ENCODE peak calls at places on chromosome 18, in ten cellular contexts. V is mammary epithelial cell, M is 8988T, P is IMR-90, D is NCI-H345, B is mucosa of descending colon, F is T follicular helper cell, G is occipital lobe, S is A549, O is AG09309. L is an unnamed sample.
A peak's percentile ranks its signal among the peaks of the same experiment; 100 is the strongest.

GRCh38 chr18:12585218-12585617 is 72.7 kb downstream of the SPIRE1 start:
- DNase-seq in V (no peak), M (no peak), P (no peak), D (no peak), B (no peak), F (no peak), G (no peak), S (no peak), O (no peak), L (no peak)

GRCh38 chr18:63844254-63844653 is 43.3 kb upstream of the SERPINB2 start:
- DNase-seq in V (peak; percentile 37), M (no peak), P (peak; percentile 67), D (peak; percentile 16), B (no peak), F (no peak), G (no peak), S (no peak), O (no peak), L (no peak)

GRCh38 chr18:78086931-78087330 is 837.3 kb downstream of the GALR1 start:
- DNase-seq in V (no peak), M (no peak), P (no peak), D (no peak), B (no peak), F (no peak), G (no peak), S (no peak), O (no peak), L (no peak)

GRCh38 chr18:50192903-50193795 is 1.8 kb downstream of the MYO5B start:
- DNase-seq in V (peak; percentile 57), M (no peak), P (no peak), D (no peak), B (peak; percentile 65), F (no peak), G (no peak), S (no peak), O (no peak), L (no peak)

GRCh38 chr18:23900979-23901378 is 113.6 kb upstream of the TTC39C start:
- DNase-seq in V (no peak), M (no peak), P (no peak), D (no peak), B (no peak), F (no peak), G (no peak), S (no peak), O (no peak), L (no peak)

GRCh38 chr18:36580874-36581750 is 247.7 kb downstream of the TPGS2 start:
- DNase-seq in V (peak; percentile 71), M (peak; percentile 56), P (peak; percentile 75), D (no peak), B (no peak), F (no peak), G (no peak), S (no peak), O (peak; percentile 63), L (no peak)

GRCh38 chr18:45004531-45004930 is 323.8 kb downstream of the SETBP1 start:
- DNase-seq in V (no peak), M (no peak), P (peak; percentile 30), D (no peak), B (no peak), F (no peak), G (no peak), S (no peak), O (no peak), L (no peak)

GRCh38 chr18:34880882-34881852 is 160.0 kb upstream of the MAPRE2 start:
- DNase-seq in V (no peak), M (no peak), P (peak; percentile 43), D (no peak), B (no peak), F (no peak), G (no peak), S (no peak), O (no peak), L (no peak)

GRCh38 chr18:35371412-35372195 is 5.5 kb downstream of the ZNF396 start:
- DNase-seq in V (peak; percentile 79), M (no peak), P (peak; percentile 79), D (no peak), B (no peak), F (no peak), G (no peak), S (no peak), O (peak; percentile 74), L (no peak)

GRCh38 chr18:46293699-46294300 is 189.6 kb downstream of the HAUS1 start:
- DNase-seq in V (no peak), M (no peak), P (peak; percentile 8), D (no peak), B (no peak), F (no peak), G (no peak), S (no peak), O (no peak), L (no peak)

GRCh38 chr18:1659190-1659589 is 754.5 kb downstream of the ADCYAP1 start:
- DNase-seq in V (no peak), M (no peak), P (no peak), D (peak; percentile 68), B (no peak), F (no peak), G (no peak), S (no peak), O (no peak), L (no peak)

GRCh38 chr18:48615566-48616401 is 77.0 kb downstream of the CTIF start:
- DNase-seq in V (no peak), M (no peak), P (no peak), D (no peak), B (peak; percentile 59), F (no peak), G (no peak), S (no peak), O (no peak), L (no peak)

GRCh38 chr18:10406172-10406663 is 48.2 kb upstream of the APCDD1 start:
- DNase-seq in V (no peak), M (no peak), P (no peak), D (peak; percentile 88), B (no peak), F (no peak), G (no peak), S (no peak), O (no peak), L (no peak)

GRCh38 chr18:59612461-59612860 is 84.8 kb downstream of the CCBE1 start:
- DNase-seq in V (no peak), M (no peak), P (peak; percentile 24), D (no peak), B (no peak), F (no peak), G (no peak), S (no peak), O (peak; percentile 94), L (no peak)

GRCh38 chr18:48732767-48733424 is 194.1 kb downstream of the CTIF start:
- DNase-seq in V (peak; percentile 60), M (no peak), P (no peak), D (peak; percentile 32), B (no peak), F (no peak), G (no peak), S (no peak), O (no peak), L (no peak)

GRCh38 chr18:6683112-6683876 is 46.2 kb upstream of the ARHGAP28 start:
- DNase-seq in V (no peak), M (no peak), P (no peak), D (no peak), B (no peak), F (no peak), G (no peak), S (no peak), O (no peak), L (no peak)

GRCh38 chr18:57441395-57441794 is 6.2 kb downstream of the ONECUT2 start:
- DNase-seq in V (peak; percentile 35), M (no peak), P (peak; percentile 33), D (no peak), B (no peak), F (no peak), G (no peak), S (no peak), O (no peak), L (no peak)

GRCh38 chr18:68992719-68993482 is 195.0 kb downstream of the CCDC102B start:
- DNase-seq in V (no peak), M (no peak), P (no peak), D (no peak), B (no peak), F (no peak), G (no peak), S (no peak), O (no peak), L (no peak)

GRCh38 chr18:42814618-42815017 is 300.9 kb downstream of the RIT2 start:
- DNase-seq in V (no peak), M (no peak), P (no peak), D (no peak), B (no peak), F (no peak), G (no peak), S (no peak), O (no peak), L (no peak)